ENCODE peak calls at places on chromosomes 2 and 18, in four cellular contexts. F, I, Q and H are unnamed samples.

GRCh38 chr2:147382322-147382948 is 462.4 kb upstream of the ACVR2A start:
- DNase-seq in I (no peak), F (no peak), Q (no peak), H (no peak)

GRCh38 chr2:221553333-221553732 is 18.8 kb downstream of the EPHA4 start:
- DNase-seq in F (no peak), Q (no peak), I (no peak), H (no peak)

GRCh38 chr2:138182276-138182675 is 218.0 kb downstream of the HNMT start:
- DNase-seq in I (no peak), F (no peak), Q (no peak), H (no peak)

GRCh38 chr2:118046628-118047210 is 32.8 kb upstream of the CCDC93 start:
- DNase-seq in F (no peak), Q (no peak), I (no peak), H (no peak)

GRCh38 chr2:31228717-31229116 is 5.2 kb upstream of the EHD3 start:
- DNase-seq in Q (no peak), I (no peak), F (no peak), H (no peak)

GRCh38 chr2:28895189-28895893 is 874 bp downstream of the WDR43 start:
- DNase-seq in Q (no peak), I (no peak), F (peak; percentile 39), H (peak; percentile 69)

GRCh38 chr2:33316314-33316713 is 160.1 kb upstream of the RASGRP3 start:
- DNase-seq in Q (no peak), I (no peak), F (no peak), H (no peak)

GRCh38 chr18:70319185-70319584 is 30.3 kb downstream of the SOCS6 start:
- DNase-seq in F (no peak), Q (no peak), I (no peak), H (no peak)

GRCh38 chr2:25405871-25406270 is 64.1 kb upstream of the DNMT3A start:
- DNase-seq in F (no peak), I (no peak), Q (no peak), H (no peak)

GRCh38 chr18:61870151-61870550 is 22.7 kb downstream of the RNF152 start:
- DNase-seq in F (no peak), I (peak; percentile 57), Q (no peak), H (no peak)

GRCh38 chr2:41869542-41870256 is 178.1 kb upstream of the PKDCC start:
- DNase-seq in Q (peak; percentile 85), F (peak; percentile 71), I (peak; percentile 30), H (peak; percentile 94)

GRCh38 chr2:7094113-7094760 is 177.0 kb downstream of the RNF144A start:
- DNase-seq in I (no peak), Q (no peak), F (no peak), H (no peak)

GRCh38 chr2:105553538-105554196 is 154.8 kb upstream of the FHL2 start:
- DNase-seq in F (no peak), I (no peak), Q (peak; percentile 6), H (no peak)

GRCh38 chr2:203451011-203451410 is 84.1 kb downstream of the RAPH1 start:
- DNase-seq in F (no peak), Q (no peak), I (no peak), H (no peak)

GRCh38 chr2:75560768-75561565 is at the start of gene EVA1A:
- DNase-seq in F (peak; percentile 10), I (peak; percentile 61), Q (peak; percentile 73), H (peak; percentile 54)

GRCh38 chr2:46888421-46888952 is 27.1 kb downstream of the MCFD2 start:
- DNase-seq in Q (no peak), F (no peak), I (no peak), H (no peak)

DNA sequence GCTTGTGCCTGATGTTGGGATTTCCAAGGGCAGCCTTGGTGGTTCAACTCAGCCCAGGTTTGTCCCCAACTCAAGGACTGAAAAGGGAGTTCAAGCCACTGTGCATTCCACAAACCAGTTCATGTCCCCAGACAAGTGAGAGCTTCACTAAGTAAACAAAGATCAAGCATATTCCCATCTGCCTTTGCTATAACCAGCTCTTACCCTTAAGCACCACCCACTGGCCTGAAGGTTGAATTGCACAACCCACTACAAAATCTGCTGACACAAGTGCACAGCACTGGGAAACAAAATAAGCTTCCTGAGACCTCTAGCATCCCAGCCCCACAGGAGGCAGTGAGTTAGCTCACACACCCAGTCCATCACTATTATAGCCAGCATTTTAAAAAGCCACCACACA is 516.7 kb downstream of the NR4A2 start:
- DNase-seq in F (no peak), Q (no peak), I (no peak), H (peak; percentile 48)
- TF ChIP-seq CTCF in F (no peak), Q (peak; percentile 57), I (no peak), H (peak; percentile 48)

DNA sequence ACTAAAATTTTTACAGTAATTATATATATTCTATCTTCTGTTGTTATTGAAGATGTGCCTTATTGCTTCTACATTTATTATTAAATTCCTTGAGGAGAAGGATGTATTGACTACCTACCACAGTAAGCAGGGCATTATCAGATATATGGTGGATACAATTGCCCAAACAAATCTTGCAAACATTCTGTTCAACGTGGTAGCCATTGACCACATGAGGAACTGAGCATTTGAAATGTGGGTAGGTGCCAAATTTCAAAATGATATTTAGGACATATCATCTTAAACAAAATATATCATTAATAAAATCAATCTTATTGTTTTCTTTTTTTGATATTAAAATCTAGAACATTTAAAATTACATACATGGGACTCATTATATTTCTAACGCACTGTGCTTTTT is 11.1 kb downstream of the SCN3A start:
- DNase-seq in Q (no peak), I (no peak), F (no peak), H (no peak)
- TF ChIP-seq CTCF in Q (no peak), I (no peak), F (no peak), H (no peak)

GRCh38 chr2:136920652-136921333 is 155.4 kb downstream of the THSD7B start:
- DNase-seq in Q (no peak), I (no peak), F (no peak), H (peak; percentile 66)
- TF ChIP-seq CTCF in Q (no peak), I (no peak), F (no peak), H (no peak)

GRCh38 chr2:67727623-67728022 is 330.5 kb downstream of the ETAA1 start:
- DNase-seq in F (no peak), I (no peak), Q (no peak), H (no peak)

GRCh38 chr2:67729474-67729873 is 332.3 kb downstream of the ETAA1 start:
- DNase-seq in I (no peak), Q (no peak), F (no peak), H (no peak)

GRCh38 chr2:67733517-67733916 is 329.3 kb downstream of the C1D start:
- DNase-seq in Q (no peak), I (no peak), F (peak; percentile 14), H (peak; percentile 50)
- TF ChIP-seq CTCF in Q (peak; percentile 57), I (peak; percentile 49), F (peak; percentile 53), H (peak; percentile 17)

GRCh38 chr18:42274488-42275137 is 319.6 kb downstream of the PIK3C3 start:
- DNase-seq in F (no peak), I (no peak), Q (no peak), H (no peak)
- TF ChIP-seq CTCF in F (no peak), I (peak; percentile 10), Q (peak; percentile 61), H (peak; percentile 25)

GRCh38 chr2:102016399-102016955 is 24.7 kb downstream of the IL1R2 start:
- DNase-seq in Q (no peak), I (no peak), F (no peak), H (no peak)
- TF ChIP-seq CTCF in Q (no peak), I (no peak), F (no peak), H (no peak)

DNA sequence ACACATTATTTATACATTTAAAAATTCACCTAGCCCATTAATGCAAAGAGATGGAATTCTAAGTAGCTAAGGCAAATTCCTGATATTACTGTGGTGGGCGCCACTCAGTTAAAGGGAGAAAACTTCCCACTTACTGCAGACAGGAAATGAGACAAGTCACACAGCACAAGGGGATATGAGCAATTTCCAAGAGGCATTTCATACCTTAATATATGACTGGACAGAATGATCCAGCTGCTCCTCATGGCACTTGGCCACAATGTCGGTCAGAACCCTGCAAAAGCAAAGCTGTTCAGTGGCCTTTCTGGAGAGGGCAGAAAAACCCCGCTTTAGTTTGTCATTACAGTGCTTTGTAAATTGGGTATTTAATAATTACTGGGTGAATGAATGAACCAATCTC is 121.4 kb upstream of the CCDC195 start:
- DNase-seq in F (no peak), Q (no peak), I (peak; percentile 69), H (no peak)
- TF ChIP-seq CTCF in F (no peak), Q (no peak), I (no peak), H (no peak)

GRCh38 chr2:12126325-12126724 is 379.9 kb downstream of the LPIN1 start:
- DNase-seq in I (no peak), Q (no peak), F (no peak), H (no peak)
- TF ChIP-seq CTCF in I (no peak), Q (no peak), F (no peak), H (no peak)

DNA sequence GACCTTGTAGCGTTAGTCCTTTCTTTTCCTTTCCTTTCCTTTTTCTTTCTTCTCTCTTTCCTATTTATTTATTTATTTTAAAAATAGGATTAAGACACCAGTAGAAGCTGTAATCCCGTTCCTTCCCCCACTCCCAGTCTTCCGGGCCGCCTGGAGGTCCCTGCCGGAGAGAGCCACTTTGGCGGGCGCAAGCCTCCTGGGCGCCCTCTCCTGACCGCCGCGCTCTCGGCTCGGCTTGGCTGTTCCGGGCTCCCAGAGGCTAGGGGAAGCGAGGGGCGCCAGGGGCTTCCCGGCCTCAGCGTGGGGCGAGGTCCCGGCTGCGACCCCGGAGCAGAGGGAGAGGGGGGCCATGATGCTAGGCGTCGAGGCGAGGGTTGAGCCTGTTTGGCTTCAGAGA is 10.9 kb downstream of the MEIS1 start:
- DNase-seq in F (peak; percentile 42), I (no peak), Q (no peak), H (peak; percentile 69)
- TF ChIP-seq CTCF in F (no peak), I (no peak), Q (no peak), H (no peak)

DNA sequence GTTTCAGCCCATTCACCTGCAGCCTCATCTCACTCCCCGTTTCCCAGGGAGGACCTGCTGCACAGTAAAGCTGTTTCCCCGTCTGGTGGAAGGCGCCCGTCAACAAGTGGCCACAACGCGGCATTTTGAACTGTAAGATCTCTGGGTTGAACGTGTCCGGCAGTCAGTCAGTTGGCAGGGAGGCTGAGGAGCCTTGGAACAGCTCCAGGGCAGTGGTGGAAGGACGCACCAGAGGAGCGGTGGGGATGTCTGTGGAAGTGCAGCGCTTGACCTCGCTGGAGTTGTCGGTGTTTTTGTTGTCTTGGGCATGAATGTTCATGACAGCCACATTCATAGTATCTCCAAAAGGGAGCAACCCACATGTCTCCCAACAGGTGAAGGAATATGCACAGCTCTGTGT is 31.4 kb upstream of the MBP start:
- DNase-seq in I (no peak), F (no peak), Q (no peak), H (no peak)
- TF ChIP-seq CTCF in I (no peak), F (no peak), Q (no peak), H (no peak)